ENCODE peak calls at places on chromosomes 4 and X, in six cellular contexts. X, K, T, R, S and N are unnamed samples.

GRCh38 chr4:67926485-67926884 is 36.8 kb downstream of the TMPRSS11A start:
- DNase-seq in R (no peak), S (no peak), T (no peak), X (no peak), K (no peak), N (no peak)

GRCh38 chrX:151871244-151871643 is 41.4 kb upstream of the MAGEA4 start:
- DNase-seq in T (no peak), K (peak; percentile 90), R (no peak), S (no peak), X (peak; percentile 55), N (no peak)

GRCh38 chrX:41090568-41091238 is 5.5 kb downstream of the USP9X start:
- DNase-seq in K (peak; percentile 47), T (no peak), X (peak; percentile 49), R (peak; percentile 15), S (no peak), N (no peak)

GRCh38 chr4:29553842-29554241 is 1166.3 kb upstream of the PCDH7 start:
- DNase-seq in K (no peak), S (no peak), R (no peak), T (no peak), X (peak; percentile 75), N (no peak)

GRCh38 chr4:128394778-128395177 is 107.2 kb upstream of the PGRMC2 start:
- DNase-seq in T (no peak), S (no peak), R (no peak), K (peak; percentile 92), X (no peak), N (no peak)

GRCh38 chr4:165588534-165589310 is 209.9 kb downstream of the CPE start:
- DNase-seq in R (no peak), T (no peak), X (no peak), S (no peak), K (no peak), N (no peak)

GRCh38 chrX:102155806-102156179 is at the start of gene BEX5:
- DNase-seq in S (peak; percentile 84), R (peak; percentile 48), X (peak; percentile 28), T (peak; percentile 54), K (peak; percentile 54), N (peak; percentile 79)

GRCh38 chr4:180721356-180721755 is 1521.8 kb upstream of the TENM3 start:
- DNase-seq in T (no peak), S (no peak), K (no peak), R (no peak), X (no peak), N (no peak)

GRCh38 chrX:152824841-152825374 is 5.6 kb downstream of the CETN2 start:
- DNase-seq in R (peak; percentile 34), K (peak; percentile 53), S (no peak), T (no peak), X (peak; percentile 67), N (no peak)

GRCh38 chr4:24560770-24561415 is 23.5 kb downstream of the DHX15 start:
- DNase-seq in X (peak; percentile 15), T (no peak), S (no peak), K (peak; percentile 23), R (no peak), N (no peak)

GRCh38 chr4:1727117-1728031 is 6.1 kb downstream of the TACC3 start:
- DNase-seq in K (peak; percentile 69), R (no peak), S (no peak), T (no peak), X (peak; percentile 89), N (no peak)

GRCh38 chr4:53346920-53347852 is 18.7 kb downstream of the SCFD2 start:
- DNase-seq in S (no peak), K (peak; percentile 90), X (peak; percentile 84), R (no peak), T (no peak), N (no peak)

GRCh38 chrX:13074297-13075262 is 30.2 kb upstream of the FAM9C start:
- DNase-seq in R (no peak), T (no peak), S (no peak), K (no peak), X (no peak), N (no peak)

GRCh38 chr4:184473265-184473514 is 1.2 kb downstream of the IRF2 start:
- DNase-seq in K (no peak), S (no peak), T (no peak), X (no peak), R (no peak), N (no peak)

GRCh38 chrX:68999351-68999750 is 165.9 kb downstream of the PJA1 start:
- DNase-seq in T (no peak), S (no peak), X (peak; percentile 92), K (peak; percentile 25), R (no peak), N (no peak)

GRCh38 chr4:126004936-126005335 is 690.2 kb downstream of the FAT4 start:
- DNase-seq in R (no peak), X (no peak), K (peak; percentile 68), T (peak; percentile 3), S (no peak), N (no peak)

GRCh38 chrX:13463608-13464007 is 105.8 kb upstream of the EGFL6 start:
- DNase-seq in S (no peak), T (no peak), K (peak; percentile 63), R (peak; percentile 79), X (peak; percentile 49), N (no peak)

GRCh38 chr4:3444351-3445110 is 2.8 kb downstream of the HGFAC start:
- DNase-seq in S (no peak), R (no peak), X (no peak), K (no peak), T (no peak), N (no peak)

GRCh38 chrX:103211012-103211715 is 3.7 kb upstream of the BEX4 start:
- DNase-seq in R (peak; percentile 62), T (peak; percentile 63), S (peak; percentile 76), K (peak; percentile 58), X (peak; percentile 59), N (peak; percentile 49)

GRCh38 chr4:188158336-188158735 is 19.1 kb downstream of the TRIML1 start:
- DNase-seq in R (no peak), S (no peak), X (no peak), T (no peak), K (no peak), N (no peak)

GRCh38 chr4:112277220-112277619 is 8.5 kb downstream of the TIFA start:
- DNase-seq in T (no peak), X (no peak), R (no peak), S (no peak), K (no peak), N (no peak)

GRCh38 chr4:130808492-130808891 is 1712.5 kb downstream of the C4orf33 start:
- DNase-seq in T (peak; percentile 31), S (peak; percentile 60), X (peak; percentile 49), R (no peak), K (no peak), N (peak; percentile 61)

GRCh38 chrX:49155243-49155899 is 7.2 kb upstream of the MAGIX start:
- DNase-seq in T (peak; percentile 87), X (peak; percentile 70), S (peak; percentile 92), K (peak; percentile 79), R (peak; percentile 62), N (peak; percentile 21)

GRCh38 chr4:88989990-88990389 is 67.0 kb downstream of the FAM13A start:
- DNase-seq in K (peak; percentile 36), S (no peak), R (no peak), X (no peak), T (no peak), N (no peak)
- TF ChIP-seq EZH2phosphoT487 in K (no peak), S (no peak), R (no peak), X (no peak), T (no peak), N (no peak)

GRCh38 chr4:153259679-153260078 is 55.4 kb downstream of the TRIM2 start:
- DNase-seq in T (no peak), X (no peak), S (peak; percentile 44), K (no peak), R (no peak), N (no peak)
- H3K4me1 ChIP-seq in T (peaks cover 37% of the 10 kb centered on the region), X (no peaks in the 10 kb centered on the region), S (peaks cover 65% of the 10 kb centered on the region), K (peaks cover 43% of the 10 kb centered on the region), R (peaks cover 7% of the 10 kb centered on the region), N (no peaks in the 10 kb centered on the region)

GRCh38 chr4:170988446-170988845 is 824.8 kb upstream of the GALNTL6 start:
- DNase-seq in R (no peak), T (no peak), S (no peak), X (no peak), K (no peak), N (no peak)

DNA sequence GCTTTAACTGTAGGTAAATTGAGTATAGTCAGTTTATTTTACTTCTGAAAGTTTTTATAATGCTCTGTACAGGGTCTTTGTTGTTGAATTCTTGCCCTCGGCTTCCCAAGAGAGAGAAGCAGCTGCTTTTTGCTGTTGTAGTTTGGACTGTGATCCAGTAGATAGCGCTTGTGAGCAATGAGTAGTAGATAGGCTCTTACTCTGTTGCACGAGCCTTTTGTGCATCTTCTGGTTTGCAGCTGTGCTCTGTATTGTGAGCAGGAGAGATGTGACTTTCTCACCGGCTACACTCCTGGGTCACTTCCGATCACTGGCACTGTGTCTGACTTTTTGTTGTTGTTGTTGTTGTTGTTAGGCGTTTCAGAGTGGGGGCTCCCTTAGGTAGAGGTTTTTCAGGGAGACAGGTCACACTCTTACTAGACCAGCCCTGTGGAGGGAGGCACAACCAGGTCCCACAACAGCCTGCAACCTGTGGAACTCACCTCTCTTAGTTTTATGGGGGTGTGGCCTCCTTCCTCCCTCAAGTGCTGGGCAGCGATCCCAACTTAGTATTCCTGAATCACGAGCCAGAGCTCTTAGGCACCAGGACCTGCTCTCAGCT is 822.1 kb upstream of the GALNTL6 start:
- DNase-seq in K (peak; percentile 3), X (peak; percentile 44), R (peak; percentile 59), S (peak; percentile 82), T (peak; percentile 78), N (peak; percentile 63)
- TF ChIP-seq EZH2phosphoT487 in K (no peak), X (no peak), R (no peak), S (no peak), T (no peak), N (no peak)

GRCh38 chr4:80232707-80233370 is 33.6 kb upstream of the FGF5 start:
- DNase-seq in X (no peak), R (no peak), S (no peak), T (no peak), K (no peak), N (no peak)
- H3K4me1 ChIP-seq in X (peaks cover 42% of the 10 kb centered on the region), R (no peaks in the 10 kb centered on the region), S (no peaks in the 10 kb centered on the region), T (no peaks in the 10 kb centered on the region), K (peaks cover 40% of the 10 kb centered on the region), N (peaks cover 24% of the 10 kb centered on the region)